ENCODE peak calls at places on chromosomes 11 and 22, in six cellular contexts. D, N, M, S, A and Y are unnamed samples.

GRCh38 chr11:100827934-100828661 is 141.0 kb downstream of the ARHGAP42 start:
- DNase-seq in D (no peak), N (no peak), M (no peak), S (no peak), A (no peak), Y (no peak)

GRCh38 chr11:746289-747175 is 732 bp upstream of the TALDO1 start:
- DNase-seq in D (peak; percentile 44), N (no peak), M (no peak), S (no peak), A (no peak), Y (peak; percentile 77)

GRCh38 chr22:39173787-39174497 is 21.5 kb upstream of the CBX7 start:
- DNase-seq in D (no peak), N (no peak), M (no peak), S (no peak), A (no peak), Y (no peak)

GRCh38 chr11:102291831-102292230 is 25.5 kb upstream of the BIRC3 start:
- DNase-seq in D (no peak), N (no peak), M (no peak), S (no peak), A (no peak), Y (no peak)

GRCh38 chr22:19962246-19962908 is 20.8 kb upstream of the TXNRD2 start:
- DNase-seq in D (peak; percentile 57), N (peak; percentile 81), M (peak; percentile 90), S (peak; percentile 70), A (peak; percentile 78), Y (peak; percentile 70)

GRCh38 chr11:19742595-19743292 is 30.1 kb downstream of the NAV2 start:
- DNase-seq in D (peak; percentile 75), N (peak; percentile 81), M (peak; percentile 84), S (peak; percentile 63), A (peak; percentile 81), Y (peak; percentile 67)

GRCh38 chr11:120032766-120033390 is 105.0 kb downstream of the TRIM29 start:
- DNase-seq in D (no peak), N (no peak), M (no peak), S (no peak), A (no peak), Y (no peak)

GRCh38 chr11:118834428-118835028 is 43.6 kb upstream of the DDX6 start:
- DNase-seq in D (no peak), N (no peak), M (no peak), S (no peak), A (no peak), Y (peak; percentile 67)

GRCh38 chr11:71342116-71342515 is 89.7 kb upstream of the SHANK2 start:
- DNase-seq in D (no peak), N (no peak), M (no peak), S (no peak), A (no peak), Y (peak; percentile 49)

GRCh38 chr11:623349-623869 is 1.3 kb downstream of the CDHR5 start:
- DNase-seq in D (no peak), N (no peak), M (no peak), S (no peak), A (no peak), Y (no peak)

GRCh38 chr11:65571420-65571819 is 918 bp upstream of the FAM89B start:
- DNase-seq in D (no peak), N (no peak), M (no peak), S (no peak), A (no peak), Y (no peak)

GRCh38 chr11:17408641-17409040 is 20.2 kb upstream of the KCNJ11 start:
- DNase-seq in D (no peak), N (no peak), M (no peak), S (no peak), A (no peak), Y (no peak)

GRCh38 chr11:47943721-47944554 is 36.4 kb upstream of the PTPRJ start:
- DNase-seq in D (no peak), N (no peak), M (no peak), S (no peak), A (no peak), Y (no peak)

GRCh38 chr11:7197469-7197868 is 54.2 kb upstream of the SYT9 start:
- DNase-seq in D (no peak), N (no peak), M (no peak), S (no peak), A (no peak), Y (no peak)

GRCh38 chr11:2446590-2447252 is 1.9 kb downstream of the KCNQ1 start:
- DNase-seq in D (no peak), N (no peak), M (no peak), S (no peak), A (peak; percentile 48), Y (peak; percentile 37)

GRCh38 chr11:117618956-117619355 is 178.1 kb downstream of the DSCAML1 start:
- DNase-seq in D (no peak), N (no peak), M (no peak), S (no peak), A (no peak), Y (no peak)

GRCh38 chr11:33703771-33704170 is 3.1 kb upstream of the C11orf91 start:
- DNase-seq in D (peak; percentile 85), N (peak; percentile 71), M (peak; percentile 49), S (no peak), A (peak; percentile 74), Y (no peak)

GRCh38 chr11:33703234-33703633 is 2.6 kb upstream of the C11orf91 start:
- DNase-seq in D (no peak), N (no peak), M (no peak), S (no peak), A (no peak), Y (no peak)

GRCh38 chr11:33700425-33701271 is at the start of gene C11orf91:
- DNase-seq in D (peak; percentile 89), N (peak; percentile 94), M (peak; percentile 97), S (peak; percentile 96), A (peak; percentile 98), Y (peak; percentile 96)

GRCh38 chr11:33701302-33701701 is 676 bp upstream of the C11orf91 start:
- DNase-seq in D (no peak), N (no peak), M (no peak), S (no peak), A (no peak), Y (peak; percentile 47)

DNA sequence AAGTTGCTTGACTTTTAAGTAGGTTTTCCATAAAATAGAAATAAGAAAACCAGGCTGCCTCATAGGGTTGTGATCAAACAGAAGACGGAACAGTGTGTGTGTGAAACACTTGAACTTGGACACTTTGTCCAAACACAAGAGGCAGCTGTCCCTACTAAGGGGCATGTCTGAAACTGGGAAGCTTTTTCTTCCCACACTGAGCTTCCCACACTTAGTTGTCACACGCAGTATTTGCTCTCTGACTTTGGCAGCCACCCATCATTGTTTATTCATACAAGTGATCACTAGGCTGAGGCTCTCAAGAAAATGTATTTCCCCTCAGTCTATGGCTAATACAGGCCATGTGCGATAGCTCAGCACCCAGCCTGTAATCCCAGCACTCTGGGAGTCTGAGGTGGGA is 1.2 kb upstream of the C11orf91 start:
- DNase-seq in D (no peak), N (no peak), M (peak; percentile 39), S (no peak), A (peak; percentile 57), Y (no peak)
- TF ChIP-seq POLR2A in D (no peak), N (no peak), M (no peak), S (no peak), A (no peak), Y (no peak)

GRCh38 chr11:66593303-66593635 is 284 bp downstream of the CCS start:
- DNase-seq in D (no peak), N (no peak), M (no peak), S (no peak), A (no peak), Y (no peak)
- TF ChIP-seq POLR2A in D (peak; percentile 23), N (no peak), M (no peak), S (no peak), A (no peak), Y (no peak)

DNA sequence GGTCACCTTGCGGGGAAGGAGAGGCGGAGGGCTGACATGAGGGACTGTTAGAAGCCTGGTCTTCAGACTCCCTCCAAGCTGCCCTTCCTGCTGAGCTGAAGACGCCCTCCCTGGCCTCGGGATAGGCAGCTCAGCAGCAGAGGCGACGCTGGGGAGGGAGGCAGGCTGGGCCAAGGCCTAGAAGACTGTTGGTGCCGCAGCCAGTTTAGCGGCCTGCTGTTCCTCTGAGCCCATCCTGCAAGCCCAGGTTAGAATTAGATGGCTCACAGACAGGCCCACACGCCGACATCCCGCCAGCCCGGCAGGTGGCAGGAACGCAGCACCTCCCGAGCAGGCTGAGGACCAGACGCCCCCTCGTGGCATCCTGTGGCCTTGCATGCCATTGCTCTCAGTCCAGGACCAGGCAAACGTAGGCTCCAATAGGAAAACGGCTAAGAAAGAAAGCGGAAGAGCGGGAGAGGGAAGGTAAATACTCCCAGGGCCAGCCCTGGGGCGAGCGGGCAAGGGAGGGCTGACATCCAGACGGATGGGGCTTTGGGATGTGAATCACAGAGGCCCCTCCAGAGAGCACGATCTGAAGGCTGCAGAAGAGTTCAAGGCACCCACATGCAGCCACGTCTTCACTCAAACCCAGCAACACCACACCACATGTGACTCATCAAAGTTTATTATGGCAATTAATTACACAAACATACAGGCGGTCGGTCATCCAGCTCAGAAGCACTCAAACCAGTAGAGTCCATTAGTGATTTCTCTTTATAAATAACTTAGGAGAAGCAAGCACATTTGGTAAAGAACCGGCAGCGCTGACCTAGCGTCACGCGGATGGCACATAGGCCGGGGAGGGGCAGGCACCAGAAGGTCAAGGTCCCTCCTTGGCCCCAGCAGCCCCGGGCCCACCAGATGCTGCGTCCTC is 27.6 kb downstream of the CD5 start:
- DNase-seq in D (peak; percentile 69), N (peak; percentile 91), M (peak; percentile 94), S (peak; percentile 80), A (peak; percentile 85), Y (peak; percentile 90)
- TF ChIP-seq POLR2A in D (no peak), N (peak; percentile 36), M (no peak), S (no peak), A (no peak), Y (no peak)

GRCh38 chr11:76629853-76630599 is 40.5 kb downstream of the LRRC32 start:
- DNase-seq in D (peak; percentile 55), N (peak; percentile 78), M (peak; percentile 40), S (peak; percentile 76), A (peak; percentile 87), Y (peak; percentile 88)

GRCh38 chr11:76630600-76630999 is 39.9 kb downstream of the LRRC32 start:
- DNase-seq in D (no peak), N (no peak), M (no peak), S (no peak), A (no peak), Y (no peak)

GRCh38 chr11:76629133-76629852 is 41.3 kb downstream of the LRRC32 start:
- DNase-seq in D (peak; percentile 47), N (peak; percentile 49), M (no peak), S (peak; percentile 60), A (peak; percentile 68), Y (peak; percentile 86)

GRCh38 chr11:76632492-76632891 is 38.1 kb downstream of the LRRC32 start:
- DNase-seq in D (no peak), N (no peak), M (no peak), S (no peak), A (no peak), Y (no peak)

DNA sequence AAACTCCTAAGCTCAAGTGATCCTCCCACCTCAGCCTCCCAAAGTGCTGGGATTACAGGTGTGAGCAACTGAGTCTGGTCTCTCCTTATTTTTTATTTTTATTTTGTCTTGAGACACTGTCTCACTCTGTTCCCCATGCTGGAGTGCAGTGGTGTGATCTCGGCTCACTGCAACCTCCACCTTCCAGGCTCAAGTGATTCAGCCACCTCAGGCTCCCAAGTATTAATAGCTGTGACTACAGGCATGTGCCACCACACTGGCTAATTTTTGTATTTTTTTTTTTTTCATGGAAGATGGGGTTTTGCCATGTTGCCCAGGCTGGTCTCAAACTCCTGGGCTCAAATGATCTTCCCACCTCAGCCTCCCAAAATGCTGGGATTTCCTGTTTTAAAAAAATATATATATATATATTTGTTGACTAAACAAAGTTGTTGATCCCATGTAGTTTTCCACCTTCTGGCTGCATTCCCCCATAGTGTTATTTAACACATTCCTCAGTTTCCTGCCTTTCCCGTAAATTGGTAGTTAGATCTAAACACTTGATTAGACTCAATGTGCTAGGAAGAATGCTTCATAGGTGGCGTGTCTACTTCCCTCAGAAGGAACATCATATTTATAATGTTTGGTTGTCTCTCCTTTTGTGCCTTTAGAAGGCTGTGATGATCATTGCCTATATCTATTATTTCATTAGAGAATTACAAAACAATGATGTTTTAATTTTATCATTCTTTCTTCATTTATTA is 38.8 kb downstream of the LRRC32 start:
- DNase-seq in D (no peak), N (no peak), M (no peak), S (no peak), A (no peak), Y (no peak)
- TF ChIP-seq POLR2A in D (no peak), N (no peak), M (no peak), S (no peak), A (no peak), Y (no peak)